ENCODE peak calls at places on chromosomes 2 and 18, in nine cellular contexts. M, E, B, I, R, K, V, D and S are unnamed samples.

GRCh38 chr2:233469261-233470006 is 97.1 kb downstream of the USP40 start:
- DNase-seq in M (no peak), E (no peak), B (no peak), I (no peak), R (no peak), K (no peak), V (no peak), D (no peak), S (no peak)

GRCh38 chr2:51624995-51625394 is 593.1 kb upstream of the NRXN1 start:
- DNase-seq in M (peak), E (no peak), B (no peak), I (no peak), R (no peak), K (no peak), V (no peak), D (no peak), S (no peak)

GRCh38 chr2:73705091-73705490 is 32.1 kb downstream of the TPRKB start:
- DNase-seq in M (no peak), E (no peak), B (no peak), I (no peak), R (no peak), K (no peak), V (no peak), D (no peak), S (no peak)

GRCh38 chr2:206531996-206532543 is 88.7 kb downstream of the ADAM23 start:
- DNase-seq in M (no peak), E (peak), B (no peak), I (no peak), R (no peak), K (no peak), V (no peak), D (no peak), S (no peak)

GRCh38 chr2:16620590-16620989 is 45.0 kb downstream of the CYRIA start:
- DNase-seq in M (peak), E (no peak), B (no peak), I (no peak), R (no peak), K (no peak), V (no peak), D (no peak), S (no peak)

GRCh38 chr2:42028571-42029148 is 19.2 kb upstream of the PKDCC start:
- DNase-seq in M (no peak), E (peak), B (no peak), I (no peak), R (no peak), K (no peak), V (no peak), D (peak), S (no peak)

GRCh38 chr2:238791345-238791744 is 56.5 kb upstream of the TWIST2 start:
- DNase-seq in M (no peak), E (no peak), B (no peak), I (no peak), R (no peak), K (no peak), V (no peak), D (no peak), S (no peak)

GRCh38 chr18:59927246-59927825 is 27.5 kb downstream of the PMAIP1 start:
- DNase-seq in M (no peak), E (no peak), B (no peak), I (no peak), R (no peak), K (no peak), V (no peak), D (peak), S (no peak)

GRCh38 chr2:4591261-4591660 is 887.9 kb downstream of the DCDC2C start:
- DNase-seq in M (no peak), E (no peak), B (no peak), I (no peak), R (no peak), K (no peak), V (no peak), D (no peak), S (no peak)

GRCh38 chr18:8537400-8537799 is 71.8 kb upstream of the RAB12 start:
- DNase-seq in M (no peak), E (no peak), B (no peak), I (no peak), R (no peak), K (no peak), V (no peak), D (no peak), S (no peak)

GRCh38 chr18:70245941-70246537 is 40.6 kb upstream of the RTTN start:
- DNase-seq in M (no peak), E (no peak), B (no peak), I (no peak), R (no peak), K (no peak), V (no peak), D (no peak), S (no peak)

GRCh38 chr2:207334631-207335371 is 169.1 kb upstream of the KLF7 start:
- DNase-seq in M (peak), E (no peak), B (no peak), I (no peak), R (peak), K (peak), V (no peak), D (no peak), S (peak)

DNA sequence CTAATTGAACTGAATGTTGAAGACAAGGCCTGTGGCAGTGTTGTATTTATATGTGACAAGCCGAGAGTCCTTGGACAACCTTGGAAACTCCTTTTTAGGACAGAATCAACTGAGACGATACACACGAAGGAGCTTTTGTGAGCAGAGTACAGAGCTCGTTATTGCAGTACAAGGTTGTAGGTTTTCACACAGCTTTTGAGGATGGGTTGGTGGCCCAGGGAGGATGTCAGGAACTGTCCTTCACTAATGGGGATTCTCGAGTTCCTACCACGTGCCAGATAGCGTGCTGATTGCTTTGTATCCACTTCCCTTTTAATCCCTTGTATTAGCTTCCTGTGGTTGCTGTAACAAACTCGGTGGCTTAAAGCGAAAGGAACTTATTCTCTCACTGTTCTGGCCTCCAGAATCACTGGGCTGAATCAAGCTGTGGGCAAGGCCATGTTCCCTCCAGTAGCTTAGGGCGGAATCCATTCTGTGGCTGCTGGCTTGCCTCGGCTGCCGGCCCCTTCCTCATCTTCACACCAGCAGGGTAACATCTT is 20.2 kb downstream of the INPP4A start:
- DNase-seq in M (no peak), E (peak), B (no peak), I (no peak), R (no peak), K (no peak), V (no peak), D (peak), S (no peak)
- TF ChIP-seq CTCF in M (no peak), E (no peak), B (no peak), I (no peak), R (no peak), K (no peak), V (no peak), D (no peak), S (no peak)

DNA sequence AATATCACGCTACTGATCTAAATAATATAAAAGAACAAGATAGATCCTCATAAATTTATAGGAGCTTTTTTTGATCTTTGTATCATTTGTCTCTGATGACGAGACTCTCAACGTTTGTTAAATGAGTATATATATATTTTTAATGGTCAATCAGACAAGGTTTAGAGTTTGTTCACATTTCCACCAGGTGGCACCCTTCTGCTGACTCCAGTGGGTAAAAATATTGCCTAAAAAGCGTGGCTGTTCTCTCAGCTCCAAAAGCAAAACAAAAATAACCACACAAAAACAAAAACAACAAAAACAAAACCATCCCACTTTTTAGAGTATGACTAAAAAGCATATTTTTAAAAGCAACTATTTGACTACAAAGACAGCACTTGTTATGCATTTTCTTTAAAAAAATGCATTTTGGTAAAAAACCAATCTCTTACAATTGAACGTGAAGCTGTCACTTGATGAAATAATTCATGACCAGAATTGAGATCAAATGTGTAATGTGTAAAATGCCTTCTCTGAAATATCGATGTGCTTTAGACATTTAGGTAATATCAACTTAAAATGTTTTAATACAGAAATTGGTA is 723.2 kb downstream of the DPP10 start:
- DNase-seq in M (peak), E (peak), B (no peak), I (peak), R (no peak), K (peak), V (no peak), D (peak), S (peak)
- TF ChIP-seq CTCF in M (peak), E (peak), B (peak), I (peak), R (peak), K (peak), V (peak), D (no peak), S (peak)

GRCh38 chr2:85761-86160 is 39.5 kb upstream of the FAM110C start:
- DNase-seq in M (no peak), E (no peak), B (no peak), I (no peak), R (no peak), K (no peak), V (no peak), D (no peak), S (no peak)

GRCh38 chr2:80378-80777 is 34.1 kb upstream of the FAM110C start:
- DNase-seq in M (no peak), E (no peak), B (no peak), I (no peak), R (no peak), K (no peak), V (no peak), D (no peak), S (no peak)

GRCh38 chr2:80971-81736 is 34.8 kb upstream of the FAM110C start:
- DNase-seq in M (no peak), E (no peak), B (no peak), I (no peak), R (no peak), K (no peak), V (no peak), D (no peak), S (no peak)
- TF ChIP-seq CTCF in M (no peak), E (no peak), B (no peak), I (no peak), R (no peak), K (no peak), V (no peak), D (no peak), S (no peak)

GRCh38 chr2:231670892-231671616 is 37.3 kb upstream of the PTMA start:
- DNase-seq in M (no peak), E (peak), B (no peak), I (no peak), R (no peak), K (no peak), V (no peak), D (no peak), S (no peak)
- TF ChIP-seq CTCF in M (peak), E (peak), B (peak), I (peak), R (no peak), K (peak), V (peak), D (no peak), S (peak)

GRCh38 chr18:38174173-38174572 is 608.6 kb upstream of the CELF4 start:
- DNase-seq in M (no peak), E (no peak), B (no peak), I (no peak), R (no peak), K (no peak), V (no peak), D (no peak), S (no peak)

GRCh38 chr18:38170845-38171244 is 605.2 kb upstream of the CELF4 start:
- DNase-seq in M (no peak), E (no peak), B (no peak), I (no peak), R (no peak), K (no peak), V (no peak), D (no peak), S (no peak)

GRCh38 chr18:38174594-38174993 is 609.0 kb upstream of the CELF4 start:
- DNase-seq in M (no peak), E (no peak), B (no peak), I (no peak), R (no peak), K (no peak), V (no peak), D (no peak), S (no peak)
- TF ChIP-seq CTCF in M (no peak), E (no peak), B (no peak), I (no peak), R (no peak), K (no peak), V (no peak), D (no peak), S (no peak)

DNA sequence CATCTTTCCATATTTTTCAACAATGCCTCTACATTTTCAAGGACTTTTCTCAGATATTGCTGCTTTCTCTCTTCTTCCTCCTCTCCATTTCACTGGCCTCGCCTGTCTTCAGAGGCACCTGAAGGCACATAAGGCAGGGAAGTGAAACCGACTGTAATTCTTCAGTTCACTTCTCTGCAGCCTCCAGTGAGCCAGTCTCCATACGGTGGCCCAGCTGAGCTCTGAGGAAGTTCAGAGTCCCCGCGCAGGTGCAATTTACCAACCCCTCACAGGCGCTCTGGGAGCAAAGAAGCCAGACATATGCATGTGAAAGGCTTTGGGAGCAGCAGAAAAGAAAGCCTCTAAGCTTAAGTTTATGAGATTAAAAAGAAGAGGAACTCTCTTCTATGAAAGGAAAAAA is 12.4 kb downstream of the KLHL14 start:
- DNase-seq in M (no peak), E (peak), B (no peak), I (no peak), R (peak), K (no peak), V (no peak), D (peak), S (no peak)
- TF ChIP-seq CTCF in M (no peak), E (no peak), B (no peak), I (no peak), R (no peak), K (no peak), V (no peak), D (no peak), S (no peak)

GRCh38 chr2:158473719-158474392 is 17.1 kb downstream of the PKP4 start:
- DNase-seq in M (no peak), E (no peak), B (no peak), I (no peak), R (no peak), K (no peak), V (no peak), D (no peak), S (no peak)
- TF ChIP-seq CTCF in M (no peak), E (no peak), B (peak), I (no peak), R (no peak), K (peak), V (peak), D (no peak), S (no peak)